ENCODE peak calls at places on chromosome 1, in six cellular contexts. Z, O, X, P, T and U are unnamed samples.

GRCh38 chr1:113129529-113130185 is 56.7 kb downstream of the LRIG2 start:
- DNase-seq in O (no peak), X (no peak), T (no peak), P (no peak), Z (no peak), U (no peak)

GRCh38 chr1:161273402-161273801 is 14.9 kb downstream of the PCP4L1 start:
- DNase-seq in O (no peak), T (no peak), P (no peak), X (no peak), Z (no peak), U (no peak)

GRCh38 chr1:51907079-51907702 is 28.7 kb upstream of the NRDC start:
- DNase-seq in O (no peak), Z (no peak), T (no peak), X (no peak), P (peak), U (no peak)

GRCh38 chr1:239926184-239926583 is 165.5 kb upstream of the FMN2 start:
- DNase-seq in T (no peak), O (no peak), P (no peak), Z (no peak), X (no peak), U (no peak)

GRCh38 chr1:164598719-164599118 is 39.7 kb downstream of the PBX1 start:
- DNase-seq in P (no peak), O (no peak), X (no peak), T (no peak), Z (no peak), U (no peak)

GRCh38 chr1:47571161-47571560 is 133.3 kb downstream of the FOXD2 start:
- DNase-seq in Z (no peak), O (no peak), P (no peak), T (no peak), X (no peak), U (no peak)

GRCh38 chr1:42931108-42931539 is 27.5 kb downstream of the SLC2A1 start:
- DNase-seq in T (peak), Z (no peak), P (peak), O (peak), X (no peak), U (peak)

GRCh38 chr1:87093286-87093685 is 178.9 kb downstream of the HS2ST1 start:
- DNase-seq in X (peak), P (no peak), T (no peak), Z (no peak), O (no peak), U (no peak)

GRCh38 chr1:234972411-234973191 is 156.0 kb downstream of the TOMM20 start:
- DNase-seq in Z (no peak), T (no peak), O (no peak), X (no peak), P (peak), U (no peak)

GRCh38 chr1:245108251-245108650 is 46.5 kb upstream of the KIF26B start:
- DNase-seq in O (no peak), X (peak), T (no peak), P (no peak), Z (no peak), U (no peak)

GRCh38 chr1:234683856-234684632 is 74.1 kb upstream of the IRF2BP2 start:
- DNase-seq in T (peak), O (peak), Z (no peak), P (no peak), X (no peak), U (peak)